ENCODE peak calls at places on chromosomes 11 and 22, in eight cellular contexts. One of them, this sample, is unnamed.
A peak's percentile ranks its signal among the peaks of the same experiment; 100 is the strongest.

GRCh38 chr22:49024775-49025440 is 802.8 kb downstream of the BRD1 start:
- DNase-seq in HCT116: no peak
- DNase-seq in tibial nerve: no peak
- DNase-seq in endothelial cell of umbilical vein: no peak
- DNase-seq in sigmoid colon: peak; percentile 52
- DNase-seq in Peyer's patch: no peak
- DNase-seq in stomach: no peak
- DNase-seq in right lobe of liver: peak; percentile 39
- DNase-seq in this sample: no peak

GRCh38 chr11:88016392-88017020 is 158.7 kb downstream of the RAB38 start:
- DNase-seq in sigmoid colon: peak; percentile 83
- DNase-seq in endothelial cell of umbilical vein: peak; percentile 84
- DNase-seq in tibial nerve: peak; percentile 95
- DNase-seq in right lobe of liver: no peak
- DNase-seq in stomach: peak; percentile 74
- DNase-seq in Peyer's patch: peak; percentile 59
- DNase-seq in HCT116: peak; percentile 78
- DNase-seq in this sample: peak; percentile 5

GRCh38 chr11:70711095-70711910 is 313.0 kb downstream of the CTTN start:
- DNase-seq in sigmoid colon: no peak
- DNase-seq in tibial nerve: no peak
- DNase-seq in Peyer's patch: no peak
- DNase-seq in HCT116: no peak
- DNase-seq in right lobe of liver: no peak
- DNase-seq in stomach: no peak
- DNase-seq in endothelial cell of umbilical vein: no peak
- DNase-seq in this sample: no peak

GRCh38 chr11:77395460-77396175 is 78.3 kb downstream of the PAK1 start:
- DNase-seq in sigmoid colon: no peak
- DNase-seq in HCT116: no peak
- DNase-seq in Peyer's patch: no peak
- DNase-seq in stomach: no peak
- DNase-seq in endothelial cell of umbilical vein: no peak
- DNase-seq in tibial nerve: no peak
- DNase-seq in right lobe of liver: no peak
- DNase-seq in this sample: no peak

GRCh38 chr22:36415415-36416168 is 27.8 kb upstream of the MYH9 start:
- DNase-seq in HCT116: no peak
- DNase-seq in sigmoid colon: no peak
- DNase-seq in right lobe of liver: no peak
- DNase-seq in Peyer's patch: no peak
- DNase-seq in endothelial cell of umbilical vein: no peak
- DNase-seq in tibial nerve: no peak
- DNase-seq in stomach: no peak
- DNase-seq in this sample: no peak

GRCh38 chr11:32043737-32044515 is 46.9 kb upstream of the RCN1 start:
- DNase-seq in Peyer's patch: no peak
- DNase-seq in HCT116: no peak
- DNase-seq in sigmoid colon: no peak
- DNase-seq in stomach: no peak
- DNase-seq in right lobe of liver: no peak
- DNase-seq in endothelial cell of umbilical vein: no peak
- DNase-seq in tibial nerve: no peak
- DNase-seq in this sample: no peak

GRCh38 chr22:19723165-19723989 is at the start of gene GP1BB:
- DNase-seq in sigmoid colon: no peak
- DNase-seq in tibial nerve: no peak
- DNase-seq in right lobe of liver: no peak
- DNase-seq in endothelial cell of umbilical vein: peak; percentile 39
- DNase-seq in stomach: peak; percentile 68
- DNase-seq in HCT116: no peak
- DNase-seq in Peyer's patch: no peak
- DNase-seq in this sample: no peak

GRCh38 chr22:25281675-25282345 is 62.4 kb downstream of the CRYBB2 start:
- DNase-seq in endothelial cell of umbilical vein: no peak
- DNase-seq in sigmoid colon: no peak
- DNase-seq in tibial nerve: no peak
- DNase-seq in right lobe of liver: no peak
- DNase-seq in Peyer's patch: no peak
- DNase-seq in HCT116: no peak
- DNase-seq in stomach: no peak
- DNase-seq in this sample: no peak

GRCh38 chr11:124886476-124886875 is 11.2 kb downstream of the ROBO4 start:
- DNase-seq in Peyer's patch: no peak
- DNase-seq in right lobe of liver: peak; percentile 45
- DNase-seq in tibial nerve: no peak
- DNase-seq in stomach: no peak
- DNase-seq in HCT116: no peak
- DNase-seq in sigmoid colon: peak; percentile 44
- DNase-seq in endothelial cell of umbilical vein: no peak
- DNase-seq in this sample: no peak

GRCh38 chr11:101582242-101583052 is 1.4 kb downstream of the TRPC6 start:
- DNase-seq in HCT116: no peak
- DNase-seq in right lobe of liver: no peak
- DNase-seq in tibial nerve: no peak
- DNase-seq in endothelial cell of umbilical vein: no peak
- DNase-seq in sigmoid colon: no peak
- DNase-seq in Peyer's patch: no peak
- DNase-seq in stomach: no peak
- DNase-seq in this sample: no peak

GRCh38 chr11:34631737-34632104 is 10.8 kb downstream of the EHF start:
- DNase-seq in HCT116: no peak
- DNase-seq in stomach: peak; percentile 68
- DNase-seq in Peyer's patch: no peak
- DNase-seq in sigmoid colon: no peak
- DNase-seq in endothelial cell of umbilical vein: no peak
- DNase-seq in right lobe of liver: peak; percentile 72
- DNase-seq in tibial nerve: no peak
- DNase-seq in this sample: no peak

GRCh38 chr11:72834905-72835304 is 20.7 kb downstream of the ATG16L2 start:
- DNase-seq in endothelial cell of umbilical vein: no peak
- DNase-seq in right lobe of liver: no peak
- DNase-seq in stomach: no peak
- DNase-seq in Peyer's patch: no peak
- DNase-seq in tibial nerve: no peak
- DNase-seq in HCT116: no peak
- DNase-seq in sigmoid colon: no peak
- DNase-seq in this sample: no peak

GRCh38 chr22:45671051-45671782 is 417 bp upstream of the ATXN10 start:
- DNase-seq in HCT116: no peak
- DNase-seq in stomach: no peak
- DNase-seq in sigmoid colon: peak; percentile 73
- DNase-seq in tibial nerve: no peak
- DNase-seq in right lobe of liver: peak; percentile 69
- DNase-seq in Peyer's patch: no peak
- DNase-seq in endothelial cell of umbilical vein: peak; percentile 13
- DNase-seq in this sample: no peak

GRCh38 chr11:100677796-100678195 is 9.3 kb upstream of the ARHGAP42 start:
- DNase-seq in endothelial cell of umbilical vein: no peak
- DNase-seq in stomach: no peak
- DNase-seq in tibial nerve: no peak
- DNase-seq in right lobe of liver: no peak
- DNase-seq in HCT116: no peak
- DNase-seq in Peyer's patch: no peak
- DNase-seq in sigmoid colon: no peak
- DNase-seq in this sample: no peak

GRCh38 chr11:118241191-118242098 is 10.7 kb downstream of the MPZL3 start:
- DNase-seq in tibial nerve: no peak
- DNase-seq in endothelial cell of umbilical vein: peak; percentile 93
- DNase-seq in HCT116: peak; percentile 95
- DNase-seq in stomach: peak; percentile 47
- DNase-seq in sigmoid colon: no peak
- DNase-seq in right lobe of liver: no peak
- DNase-seq in Peyer's patch: no peak
- DNase-seq in this sample: no peak

DNA sequence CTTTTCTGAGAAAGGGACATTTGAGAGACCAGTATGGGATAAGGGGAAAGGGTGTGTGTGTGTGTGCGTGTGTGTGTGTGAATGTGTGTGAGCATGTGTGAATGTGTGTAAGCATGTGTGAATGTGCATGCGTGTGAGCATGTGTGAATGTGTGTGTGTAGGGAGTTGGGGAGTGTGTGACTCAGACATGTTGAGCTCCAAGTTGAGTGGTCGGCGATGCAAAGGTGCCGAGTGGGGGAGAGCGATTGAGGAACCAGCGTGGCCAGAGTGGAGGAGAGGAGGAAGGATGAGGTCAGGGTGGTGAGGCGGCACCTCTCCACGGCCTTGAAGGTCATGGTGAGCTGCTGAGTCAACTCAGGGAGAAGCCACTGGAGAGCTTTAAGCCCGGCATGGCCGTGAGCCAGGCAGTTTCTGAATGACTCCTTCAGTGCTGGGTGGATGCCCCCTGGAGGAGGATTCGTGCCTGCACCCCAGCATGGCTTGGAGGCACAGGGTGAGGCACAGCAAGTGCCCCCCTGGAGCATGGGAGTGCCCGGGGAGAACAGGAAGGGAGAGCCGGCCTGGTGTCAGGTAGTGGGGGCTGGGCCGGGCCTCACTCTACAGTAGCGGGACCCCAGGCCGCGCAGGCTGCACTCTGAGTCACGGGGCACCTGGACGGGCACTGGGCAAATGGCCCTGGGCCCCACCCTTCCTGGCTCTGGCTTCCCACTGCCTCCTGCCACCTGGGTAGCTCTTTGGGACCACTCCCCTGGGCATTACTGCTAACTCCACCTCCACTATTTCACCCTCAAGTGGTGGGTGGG is 8.2 kb upstream of the CCDC88B start:
- DNase-seq in stomach: peak; percentile 92
- DNase-seq in sigmoid colon: peak; percentile 76
- DNase-seq in HCT116: peak; percentile 83
- DNase-seq in Peyer's patch: peak; percentile 73
- DNase-seq in endothelial cell of umbilical vein: peak; percentile 74
- DNase-seq in tibial nerve: peak; percentile 42
- DNase-seq in right lobe of liver: peak; percentile 74
- DNase-seq in this sample: no peak
- H3K27ac ChIP-seq in stomach: peak overlapping the region; percentile 71
- H3K27ac ChIP-seq in sigmoid colon: no peak overlapping the region
- H3K27ac ChIP-seq in HCT116: peak overlapping the region; percentile 68
- H3K27ac ChIP-seq in Peyer's patch: peak overlapping the region; percentile 56
- H3K27ac ChIP-seq in endothelial cell of umbilical vein: no peak overlapping the region
- H3K27ac ChIP-seq in tibial nerve: no peak overlapping the region
- H3K27ac ChIP-seq in right lobe of liver: no peak overlapping the region
- H3K27ac ChIP-seq in this sample: peak overlapping the region; percentile 87

GRCh38 chr11:3055881-3056280 is 1.3 kb downstream of the CARS1 start:
- DNase-seq in right lobe of liver: no peak
- DNase-seq in endothelial cell of umbilical vein: no peak
- DNase-seq in HCT116: no peak
- DNase-seq in Peyer's patch: no peak
- DNase-seq in sigmoid colon: no peak
- DNase-seq in stomach: no peak
- DNase-seq in tibial nerve: no peak
- DNase-seq in this sample: no peak

GRCh38 chr11:3058753-3059664 is 1.8 kb upstream of the CARS1 start:
- DNase-seq in right lobe of liver: no peak
- DNase-seq in endothelial cell of umbilical vein: peak; percentile 66
- DNase-seq in sigmoid colon: no peak
- DNase-seq in Peyer's patch: no peak
- DNase-seq in HCT116: no peak
- DNase-seq in stomach: no peak
- DNase-seq in tibial nerve: no peak
- DNase-seq in this sample: no peak

GRCh38 chr11:3056296-3057068 is 741 bp downstream of the CARS1 start:
- DNase-seq in tibial nerve: no peak
- DNase-seq in sigmoid colon: peak; percentile 66
- DNase-seq in right lobe of liver: peak; percentile 69
- DNase-seq in HCT116: no peak
- DNase-seq in stomach: peak; percentile 54
- DNase-seq in Peyer's patch: no peak
- DNase-seq in endothelial cell of umbilical vein: peak; percentile 26
- DNase-seq in this sample: no peak

GRCh38 chr11:3060436-3061025 is 3.3 kb upstream of the CARS1 start:
- DNase-seq in sigmoid colon: no peak
- DNase-seq in right lobe of liver: no peak
- DNase-seq in endothelial cell of umbilical vein: no peak
- DNase-seq in Peyer's patch: no peak
- DNase-seq in tibial nerve: no peak
- DNase-seq in stomach: no peak
- DNase-seq in HCT116: no peak
- DNase-seq in this sample: no peak

GRCh38 chr11:3057069-3057963 is at the start of gene CARS1:
- DNase-seq in endothelial cell of umbilical vein: peak; percentile 89
- DNase-seq in sigmoid colon: peak; percentile 98
- DNase-seq in tibial nerve: peak; percentile 91
- DNase-seq in right lobe of liver: peak; percentile 98
- DNase-seq in Peyer's patch: peak; percentile 93
- DNase-seq in stomach: peak; percentile 96
- DNase-seq in HCT116: peak; percentile 78
- DNase-seq in this sample: peak; percentile 73
- TF ChIP-seq POLR2A in endothelial cell of umbilical vein: peak; percentile 70
- TF ChIP-seq POLR2A in sigmoid colon: peak; percentile 41
- TF ChIP-seq POLR2A in tibial nerve: peak; percentile 43
- TF ChIP-seq POLR2A in right lobe of liver: peak; percentile 42
- TF ChIP-seq POLR2A in Peyer's patch: peak; percentile 76
- TF ChIP-seq POLR2A in stomach: no peak
- TF ChIP-seq POLR2A in HCT116: peak; percentile 63
- TF ChIP-seq POLR2A in this sample: peak; percentile 38

GRCh38 chr11:65829459-65829858 is 4.3 kb upstream of the SNX32 start:
- DNase-seq in endothelial cell of umbilical vein: no peak
- DNase-seq in HCT116: no peak
- DNase-seq in right lobe of liver: no peak
- DNase-seq in tibial nerve: no peak
- DNase-seq in stomach: no peak
- DNase-seq in sigmoid colon: no peak
- DNase-seq in Peyer's patch: no peak
- DNase-seq in this sample: no peak

GRCh38 chr11:65833297-65834030 is at the start of gene SNX32:
- DNase-seq in stomach: peak; percentile 96
- DNase-seq in HCT116: no peak
- DNase-seq in right lobe of liver: peak; percentile 93
- DNase-seq in Peyer's patch: peak; percentile 93
- DNase-seq in endothelial cell of umbilical vein: peak; percentile 92
- DNase-seq in tibial nerve: peak; percentile 93
- DNase-seq in sigmoid colon: peak; percentile 97
- DNase-seq in this sample: peak; percentile 71

DNA sequence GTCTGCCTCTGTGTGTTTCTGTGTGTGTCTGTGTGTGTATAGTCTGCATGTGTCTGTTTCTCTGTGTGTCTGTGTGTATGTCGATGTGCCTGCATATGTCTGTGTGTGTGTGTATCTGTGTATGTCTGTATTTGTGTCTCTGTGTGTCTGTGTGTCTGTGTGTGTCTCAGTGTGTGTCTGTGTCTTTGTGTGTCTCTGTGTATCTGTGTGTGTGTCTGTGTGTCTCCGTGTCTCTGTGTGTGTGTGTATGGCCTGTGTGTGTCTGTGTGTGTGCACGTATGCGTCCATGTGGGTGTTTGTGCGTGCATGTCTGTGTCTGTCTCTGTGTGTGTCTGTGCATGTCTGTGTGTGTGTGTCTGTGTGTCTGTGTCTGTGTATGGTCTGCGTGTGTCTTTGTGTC is 439 bp downstream of the SNX32 start:
- DNase-seq in stomach: no peak
- DNase-seq in HCT116: no peak
- DNase-seq in right lobe of liver: no peak
- DNase-seq in endothelial cell of umbilical vein: no peak
- DNase-seq in sigmoid colon: no peak
- DNase-seq in Peyer's patch: no peak
- DNase-seq in tibial nerve: no peak
- DNase-seq in this sample: no peak
- H3K27ac ChIP-seq in stomach: no peak overlapping the region
- H3K27ac ChIP-seq in HCT116: no peak overlapping the region
- H3K27ac ChIP-seq in right lobe of liver: no peak overlapping the region
- H3K27ac ChIP-seq in endothelial cell of umbilical vein: no peak overlapping the region
- H3K27ac ChIP-seq in sigmoid colon: no peak overlapping the region
- H3K27ac ChIP-seq in Peyer's patch: no peak overlapping the region
- H3K27ac ChIP-seq in tibial nerve: peak overlapping the region; percentile 55
- H3K27ac ChIP-seq in this sample: no peak overlapping the region

GRCh38 chr11:3165152-3165705 is at the start of gene OSBPL5:
- DNase-seq in stomach: peak; percentile 79
- DNase-seq in sigmoid colon: peak; percentile 90
- DNase-seq in tibial nerve: peak; percentile 55
- DNase-seq in HCT116: no peak
- DNase-seq in Peyer's patch: no peak
- DNase-seq in endothelial cell of umbilical vein: peak; percentile 61
- DNase-seq in right lobe of liver: peak; percentile 72
- DNase-seq in this sample: no peak
- TF ChIP-seq POLR2A in stomach: no peak
- TF ChIP-seq POLR2A in sigmoid colon: no peak
- TF ChIP-seq POLR2A in tibial nerve: peak; percentile 56
- TF ChIP-seq POLR2A in HCT116: no peak
- TF ChIP-seq POLR2A in Peyer's patch: peak; percentile 25
- TF ChIP-seq POLR2A in endothelial cell of umbilical vein: peak; percentile 51
- TF ChIP-seq POLR2A in right lobe of liver: peak; percentile 23
- TF ChIP-seq POLR2A in this sample: no peak

This sample was measured in esophagus squamous epithelium.